ENCODE peak calls at places on chromosomes 5 and 9, in eight cellular contexts. E is astrocyte of the spinal cord; R is T-helper 1 cell; Q is HS-5; F is lower lobe of right lung; B is stimulated activated CD4-positive, alpha-beta T cell treated with anti-CD3 and anti-CD28 coated beads, Interleukin-2, amount 100 ng/mL, for 48 hours; I is right cardiac atrium; Z is fibroblast of the conjunctiva. U is an unnamed sample.
A peak's percentile ranks its signal among the peaks of the same experiment; 100 is the strongest.

GRCh38 chr5:108728566-108729305 is 19.0 kb upstream of the FER start:
- DNase-seq in E (no peak), R (peak; percentile 50), Q (no peak), F (no peak), B (peak; percentile 34), I (no peak), Z (no peak), U (no peak)

GRCh38 chr5:138011991-138012390 is 20.9 kb downstream of the FAM13B start:
- DNase-seq in E (no peak), R (no peak), Q (no peak), F (no peak), B (no peak), I (no peak), Z (no peak), U (no peak)

GRCh38 chr5:107570805-107571531 is 99.8 kb downstream of the EFNA5 start:
- DNase-seq in E (no peak), R (no peak), Q (no peak), F (no peak), B (no peak), I (no peak), Z (no peak), U (no peak)

GRCh38 chr9:87068177-87068845 is 121.0 kb upstream of the GAS1 start:
- DNase-seq in E (no peak), R (no peak), Q (no peak), F (no peak), B (no peak), I (no peak), Z (no peak), U (no peak)

GRCh38 chr9:36336511-36336910 is 63.6 kb downstream of the RNF38 start:
- DNase-seq in E (no peak), R (no peak), Q (no peak), F (no peak), B (no peak), I (no peak), Z (no peak), U (no peak)

GRCh38 chr9:134571326-134571871 is 70.2 kb upstream of the COL5A1 start:
- DNase-seq in E (no peak), R (no peak), Q (no peak), F (no peak), B (no peak), I (peak; percentile 36), Z (no peak), U (no peak)

GRCh38 chr5:87340716-87341115 is 72.0 kb downstream of the CCNH start:
- DNase-seq in E (no peak), R (no peak), Q (no peak), F (no peak), B (no peak), I (no peak), Z (no peak), U (no peak)

GRCh38 chr5:74332654-74333053 is 307.9 kb downstream of the ENC1 start:
- DNase-seq in E (no peak), R (no peak), Q (no peak), F (no peak), B (no peak), I (no peak), Z (no peak), U (no peak)

GRCh38 chr5:133359861-133360260 is 252.5 kb downstream of the FSTL4 start:
- DNase-seq in E (no peak), R (no peak), Q (no peak), F (no peak), B (no peak), I (no peak), Z (no peak), U (no peak)

GRCh38 chr9:133371261-133371711 is 4.6 kb downstream of the SURF4 start:
- DNase-seq in E (peak; percentile 22), R (peak; percentile 56), Q (no peak), F (peak; percentile 43), B (peak; percentile 67), I (peak; percentile 42), Z (no peak), U (no peak)

GRCh38 chr5:74028976-74029375 is 403.0 kb downstream of the ARHGEF28 start:
- DNase-seq in E (no peak), R (no peak), Q (no peak), F (no peak), B (no peak), I (no peak), Z (no peak), U (no peak)

GRCh38 chr9:124932355-124932754 is 8.5 kb downstream of the GOLGA1 start:
- DNase-seq in E (no peak), R (no peak), Q (no peak), F (no peak), B (no peak), I (no peak), Z (no peak), U (no peak)

GRCh38 chr5:65163698-65164097 is 318.0 kb downstream of the ADAMTS6 start:
- DNase-seq in E (peak; percentile 61), R (no peak), Q (peak; percentile 65), F (no peak), B (no peak), I (no peak), Z (no peak), U (peak; percentile 48)

GRCh38 chr5:142128675-142129208 is 20.2 kb downstream of the NDFIP1 start:
- DNase-seq in E (no peak), R (no peak), Q (no peak), F (no peak), B (no peak), I (no peak), Z (no peak), U (no peak)

GRCh38 chr5:142839711-142840441 is 69.7 kb downstream of the ARHGAP26 start:
- DNase-seq in E (no peak), R (no peak), Q (no peak), F (no peak), B (no peak), I (peak; percentile 80), Z (peak; percentile 85), U (no peak)

GRCh38 chr5:111757582-111758283 is 739 bp upstream of the NREP start:
- DNase-seq in E (peak; percentile 98), R (peak; percentile 28), Q (peak; percentile 71), F (peak; percentile 94), B (peak; percentile 52), I (peak; percentile 98), Z (peak; percentile 89), U (no peak)

GRCh38 chr9:121398374-121398773 is 28.3 kb upstream of the STOM start:
- DNase-seq in E (peak; percentile 91), R (no peak), Q (peak; percentile 94), F (no peak), B (no peak), I (no peak), Z (peak; percentile 6), U (peak; percentile 96)

GRCh38 chr9:114214686-114215397 is 59.5 kb downstream of the COL27A1 start:
- DNase-seq in E (no peak), R (no peak), Q (no peak), F (no peak), B (no peak), I (peak; percentile 86), Z (no peak), U (no peak)

GRCh38 chr9:10447036-10447435 is 165.8 kb downstream of the PTPRD start:
- DNase-seq in E (no peak), R (no peak), Q (no peak), F (no peak), B (no peak), I (no peak), Z (no peak), U (no peak)

GRCh38 chr9:33187519-33188218 is 20.5 kb upstream of the B4GALT1 start:
- DNase-seq in E (peak; percentile 54), R (no peak), Q (no peak), F (no peak), B (no peak), I (peak; percentile 85), Z (peak; percentile 72), U (no peak)

GRCh38 chr5:168878121-168878520 is 299.0 kb upstream of the PANK3 start:
- DNase-seq in E (no peak), R (no peak), Q (no peak), F (no peak), B (no peak), I (no peak), Z (no peak), U (no peak)

GRCh38 chr9:30718483-30718882 is 1666.0 kb upstream of the ACO1 start:
- DNase-seq in E (no peak), R (no peak), Q (no peak), F (no peak), B (no peak), I (no peak), Z (no peak), U (peak; percentile 14)

GRCh38 chr9:121824651-121825480 is 173.4 kb downstream of the DAB2IP start:
- DNase-seq in E (no peak), R (no peak), Q (no peak), F (no peak), B (no peak), I (no peak), Z (no peak), U (no peak)

GRCh38 chr5:6464441-6464840 is 15.8 kb downstream of the UBE2QL1 start:
- DNase-seq in E (no peak), R (no peak), Q (no peak), F (no peak), B (no peak), I (no peak), Z (no peak), U (no peak)

GRCh38 chr9:17219261-17219660 is 84.4 kb downstream of the CNTLN start:
- DNase-seq in E (peak; percentile 6), R (no peak), Q (no peak), F (no peak), B (no peak), I (no peak), Z (no peak), U (no peak)

GRCh38 chr5:14364096-14364495 is 217.5 kb upstream of the OTULINL start:
- DNase-seq in E (no peak), R (no peak), Q (no peak), F (no peak), B (no peak), I (no peak), Z (peak; percentile 4), U (no peak)

GRCh38 chr9:13719981-13720380 is 440.5 kb upstream of the MPDZ start:
- DNase-seq in E (peak; percentile 83), R (no peak), Q (peak; percentile 68), F (no peak), B (no peak), I (no peak), Z (peak; percentile 84), U (peak; percentile 80)

GRCh38 chr9:87861332-87861731 is 21.3 kb upstream of the SPATA31E1 start:
- DNase-seq in E (no peak), R (no peak), Q (no peak), F (no peak), B (no peak), I (no peak), Z (no peak), U (no peak)

GRCh38 chr5:5633579-5633978 is 211.1 kb downstream of the ICE1 start:
- DNase-seq in E (no peak), R (no peak), Q (no peak), F (no peak), B (no peak), I (no peak), Z (no peak), U (no peak)

GRCh38 chr9:92146610-92147009 is 31.4 kb upstream of the SPTLC1 start:
- DNase-seq in E (peak; percentile 55), R (no peak), Q (no peak), F (no peak), B (no peak), I (no peak), Z (no peak), U (no peak)

GRCh38 chr5:95866431-95867063 is 44.0 kb upstream of the GLRX start:
- DNase-seq in E (peak; percentile 42), R (no peak), Q (no peak), F (no peak), B (no peak), I (no peak), Z (no peak), U (no peak)

GRCh38 chr9:121844090-121844489 is 192.7 kb downstream of the DAB2IP start:
- DNase-seq in E (peak; percentile 63), R (no peak), Q (no peak), F (no peak), B (no peak), I (no peak), Z (no peak), U (no peak)

GRCh38 chr9:37290881-37291485 is 131.5 kb upstream of the GRHPR start:
- DNase-seq in E (peak; percentile 79), R (no peak), Q (peak; percentile 76), F (no peak), B (no peak), I (no peak), Z (peak; percentile 88), U (peak; percentile 60)

GRCh38 chr5:180251141-180251540 is 40.7 kb downstream of the MAPK9 start:
- DNase-seq in E (no peak), R (no peak), Q (no peak), F (no peak), B (no peak), I (no peak), Z (no peak), U (no peak)